ENCODE peak calls at places on chromosome 7, in five cellular contexts. One of them, this sample, is unnamed.

GRCh38 chr7:101875215-101875846 is 57.9 kb downstream of the CUX1 start:
- DNase-seq in PC-9: no peak
- DNase-seq in right atrium auricular region: no peak
- DNase-seq in foreskin keratinocyte: no peak
- DNase-seq in coronary artery: no peak
- DNase-seq in this sample: no peak

GRCh38 chr7:6168469-6168868 is 104.0 kb downstream of the CYTH3 start:
- DNase-seq in PC-9: no peak
- DNase-seq in right atrium auricular region: no peak
- DNase-seq in foreskin keratinocyte: no peak
- DNase-seq in coronary artery: no peak
- DNase-seq in this sample: no peak

GRCh38 chr7:100893910-100894763 is 1.6 kb downstream of the ACHE start:
- DNase-seq in PC-9: no peak
- DNase-seq in right atrium auricular region: no peak
- DNase-seq in foreskin keratinocyte: no peak
- DNase-seq in coronary artery: no peak
- DNase-seq in this sample: peak; percentile 71

GRCh38 chr7:92010215-92010614 is 69.6 kb downstream of the AKAP9 start:
- DNase-seq in PC-9: no peak
- DNase-seq in right atrium auricular region: no peak
- DNase-seq in foreskin keratinocyte: peak; percentile 3
- DNase-seq in coronary artery: no peak
- DNase-seq in this sample: no peak

GRCh38 chr7:150332852-150333635 is 8.4 kb downstream of the RARRES2 start:
- DNase-seq in PC-9: no peak
- DNase-seq in right atrium auricular region: no peak
- DNase-seq in foreskin keratinocyte: peak; percentile 34
- DNase-seq in coronary artery: no peak
- DNase-seq in this sample: no peak

GRCh38 chr7:23467731-23468720 is 2.3 kb downstream of the IGF2BP3 start:
- DNase-seq in PC-9: peak; percentile 69
- DNase-seq in right atrium auricular region: no peak
- DNase-seq in foreskin keratinocyte: peak; percentile 64
- DNase-seq in coronary artery: no peak
- DNase-seq in this sample: peak; percentile 91

GRCh38 chr7:155850001-155850436 is 37.8 kb upstream of the SHH start:
- DNase-seq in PC-9: no peak
- DNase-seq in right atrium auricular region: no peak
- DNase-seq in foreskin keratinocyte: no peak
- DNase-seq in coronary artery: peak; percentile 7
- DNase-seq in this sample: peak; percentile 17

GRCh38 chr7:114392686-114393085 is 21.9 kb upstream of the FOXP2 start:
- DNase-seq in PC-9: no peak
- DNase-seq in right atrium auricular region: no peak
- DNase-seq in foreskin keratinocyte: peak; percentile 85
- DNase-seq in coronary artery: no peak
- DNase-seq in this sample: no peak

GRCh38 chr7:124033093-124033806 is 383 bp upstream of the TMEM229A start:
- DNase-seq in PC-9: no peak
- DNase-seq in right atrium auricular region: no peak
- DNase-seq in foreskin keratinocyte: no peak
- DNase-seq in coronary artery: no peak
- DNase-seq in this sample: peak; percentile 86

GRCh38 chr7:38424750-38425463 is 151.5 kb upstream of the TARP start:
- DNase-seq in PC-9: no peak
- DNase-seq in right atrium auricular region: no peak
- DNase-seq in foreskin keratinocyte: no peak
- DNase-seq in coronary artery: no peak
- DNase-seq in this sample: no peak

GRCh38 chr7:30740417-30741181 is 11.3 kb upstream of the INMT start:
- DNase-seq in PC-9: peak; percentile 63
- DNase-seq in right atrium auricular region: peak; percentile 80
- DNase-seq in foreskin keratinocyte: peak; percentile 57
- DNase-seq in coronary artery: no peak
- DNase-seq in this sample: peak; percentile 95

GRCh38 chr7:30735631-30736030 is 16.3 kb upstream of the INMT start:
- DNase-seq in PC-9: no peak
- DNase-seq in right atrium auricular region: no peak
- DNase-seq in foreskin keratinocyte: no peak
- DNase-seq in coronary artery: no peak
- DNase-seq in this sample: no peak

GRCh38 chr7:30739691-30740090 is 12.2 kb upstream of the INMT start:
- DNase-seq in PC-9: no peak
- DNase-seq in right atrium auricular region: no peak
- DNase-seq in foreskin keratinocyte: no peak
- DNase-seq in coronary artery: no peak
- DNase-seq in this sample: no peak

GRCh38 chr7:30736291-30736690 is 15.6 kb upstream of the INMT start:
- DNase-seq in PC-9: no peak
- DNase-seq in right atrium auricular region: no peak
- DNase-seq in foreskin keratinocyte: no peak
- DNase-seq in coronary artery: no peak
- DNase-seq in this sample: no peak

GRCh38 chr7:30738026-30738915 is 13.7 kb upstream of the INMT start:
- DNase-seq in PC-9: no peak
- DNase-seq in right atrium auricular region: no peak
- DNase-seq in foreskin keratinocyte: no peak
- DNase-seq in coronary artery: no peak
- DNase-seq in this sample: no peak
- H3K27ac ChIP-seq in PC-9: no peak overlapping the region
- H3K27ac ChIP-seq in right atrium auricular region: no peak overlapping the region
- H3K27ac ChIP-seq in foreskin keratinocyte: no peak overlapping the region
- H3K27ac ChIP-seq in coronary artery: no peak overlapping the region
- H3K27ac ChIP-seq in this sample: no peak overlapping the region

DNA sequence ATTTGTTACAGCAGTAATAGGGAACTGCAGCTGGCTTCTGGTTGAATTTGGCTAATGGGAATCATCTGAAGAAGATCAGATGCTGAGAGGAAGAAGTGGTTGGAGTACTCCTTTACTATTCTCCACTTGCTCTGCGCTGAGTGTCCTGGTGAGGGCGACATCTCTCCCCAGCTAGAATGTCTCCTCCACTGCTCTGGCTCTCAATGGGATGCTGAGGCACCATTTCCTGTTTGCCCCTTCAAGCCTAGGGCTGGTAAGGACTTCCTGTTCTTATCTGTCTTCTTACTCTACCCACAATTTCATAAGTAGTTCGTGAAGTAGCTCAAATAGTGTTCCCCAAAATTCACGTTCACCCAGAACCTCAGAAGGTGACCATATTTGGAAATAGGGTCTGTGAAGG is 43.2 kb upstream of the TES start:
- DNase-seq in PC-9: no peak
- DNase-seq in right atrium auricular region: no peak
- DNase-seq in foreskin keratinocyte: no peak
- DNase-seq in coronary artery: no peak
- DNase-seq in this sample: peak; percentile 64
- H3K27ac ChIP-seq in PC-9: no peak overlapping the region
- H3K27ac ChIP-seq in right atrium auricular region: no peak overlapping the region
- H3K27ac ChIP-seq in foreskin keratinocyte: no peak overlapping the region
- H3K27ac ChIP-seq in coronary artery: no peak overlapping the region
- H3K27ac ChIP-seq in this sample: no peak overlapping the region

DNA sequence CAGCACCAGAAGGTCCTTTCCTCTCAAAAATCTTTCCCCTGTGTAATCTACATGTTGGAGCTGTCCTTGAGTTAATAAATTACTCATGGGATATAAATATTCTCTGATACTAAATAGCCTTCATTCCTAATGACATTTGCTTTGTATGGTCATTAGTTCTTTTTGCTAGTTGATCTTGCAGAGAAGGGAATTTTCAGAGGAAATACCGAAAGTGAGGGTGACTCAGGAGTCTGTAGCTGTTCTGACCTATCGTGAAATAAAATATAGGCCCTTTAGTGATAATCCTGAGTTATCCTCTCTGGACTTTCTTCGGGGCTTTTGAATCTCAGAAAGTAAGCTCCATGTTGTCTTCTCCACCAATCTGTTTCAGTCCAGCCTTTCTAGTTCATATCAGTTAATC is 19.4 kb upstream of the CLDN12 start:
- DNase-seq in PC-9: no peak
- DNase-seq in right atrium auricular region: no peak
- DNase-seq in foreskin keratinocyte: peak; percentile 57
- DNase-seq in coronary artery: no peak
- DNase-seq in this sample: no peak
- H3K27ac ChIP-seq in PC-9: no peak overlapping the region
- H3K27ac ChIP-seq in right atrium auricular region: no peak overlapping the region
- H3K27ac ChIP-seq in foreskin keratinocyte: peak overlapping the region; percentile 74
- H3K27ac ChIP-seq in coronary artery: no peak overlapping the region
- H3K27ac ChIP-seq in this sample: no peak overlapping the region

DNA sequence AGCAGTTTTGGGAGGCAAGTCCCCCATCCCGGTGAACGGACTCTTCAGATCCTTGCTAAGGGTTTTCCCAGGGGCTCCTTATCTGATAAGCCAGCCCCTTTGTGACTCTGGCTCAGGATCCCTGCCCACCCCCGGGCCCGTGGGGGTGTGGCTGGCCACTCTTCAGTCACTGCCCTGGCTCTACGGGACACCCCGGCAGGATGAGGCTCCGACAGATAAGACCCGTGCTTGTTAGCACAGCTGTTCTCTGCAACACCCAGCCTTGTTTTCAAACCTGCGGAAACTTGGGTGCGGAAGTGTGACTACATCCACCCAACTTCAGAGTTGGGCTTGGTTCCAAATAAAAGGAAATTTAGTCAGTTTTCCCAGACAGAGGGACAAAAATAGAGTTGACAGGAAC is 66.7 kb upstream of the PODXL start:
- DNase-seq in PC-9: no peak
- DNase-seq in right atrium auricular region: peak; percentile 82
- DNase-seq in foreskin keratinocyte: no peak
- DNase-seq in coronary artery: no peak
- DNase-seq in this sample: peak; percentile 79
- H3K27ac ChIP-seq in PC-9: no peak overlapping the region
- H3K27ac ChIP-seq in right atrium auricular region: peak overlapping the region; percentile 63
- H3K27ac ChIP-seq in foreskin keratinocyte: no peak overlapping the region
- H3K27ac ChIP-seq in coronary artery: no peak overlapping the region
- H3K27ac ChIP-seq in this sample: peak overlapping the region; percentile 30

GRCh38 chr7:33055147-33055546 is 7.4 kb downstream of the NT5C3A start:
- DNase-seq in PC-9: no peak
- DNase-seq in right atrium auricular region: no peak
- DNase-seq in foreskin keratinocyte: no peak
- DNase-seq in coronary artery: no peak
- DNase-seq in this sample: no peak
- H3K27ac ChIP-seq in PC-9: no peak overlapping the region
- H3K27ac ChIP-seq in right atrium auricular region: no peak overlapping the region
- H3K27ac ChIP-seq in foreskin keratinocyte: no peak overlapping the region
- H3K27ac ChIP-seq in coronary artery: no peak overlapping the region
- H3K27ac ChIP-seq in this sample: no peak overlapping the region

GRCh38 chr7:47381132-47381495 is 200.8 kb downstream of the TNS3 start:
- DNase-seq in PC-9: no peak
- DNase-seq in right atrium auricular region: no peak
- DNase-seq in foreskin keratinocyte: no peak
- DNase-seq in coronary artery: no peak
- DNase-seq in this sample: no peak
- H3K27ac ChIP-seq in PC-9: peak overlapping the region; percentile 18
- H3K27ac ChIP-seq in right atrium auricular region: peak overlapping the region; percentile 73
- H3K27ac ChIP-seq in foreskin keratinocyte: no peak overlapping the region
- H3K27ac ChIP-seq in coronary artery: peak overlapping the region; percentile 64
- H3K27ac ChIP-seq in this sample: peak overlapping the region; percentile 92

GRCh38 chr7:74453321-74454011 is at the start of gene GTF2IRD1:
- DNase-seq in PC-9: no peak
- DNase-seq in right atrium auricular region: no peak
- DNase-seq in foreskin keratinocyte: peak; percentile 57
- DNase-seq in coronary artery: no peak
- DNase-seq in this sample: peak; percentile 88
- H3K27ac ChIP-seq in PC-9: peak within 1 kb of the TSS; percentile 91
- H3K27ac ChIP-seq in right atrium auricular region: peak within 1 kb of the TSS; percentile 94
- H3K27ac ChIP-seq in foreskin keratinocyte: peak within 1 kb of the TSS; percentile 95
- H3K27ac ChIP-seq in coronary artery: peak within 1 kb of the TSS; percentile 76
- H3K27ac ChIP-seq in this sample: peak within 1 kb of the TSS; percentile 91

DNA sequence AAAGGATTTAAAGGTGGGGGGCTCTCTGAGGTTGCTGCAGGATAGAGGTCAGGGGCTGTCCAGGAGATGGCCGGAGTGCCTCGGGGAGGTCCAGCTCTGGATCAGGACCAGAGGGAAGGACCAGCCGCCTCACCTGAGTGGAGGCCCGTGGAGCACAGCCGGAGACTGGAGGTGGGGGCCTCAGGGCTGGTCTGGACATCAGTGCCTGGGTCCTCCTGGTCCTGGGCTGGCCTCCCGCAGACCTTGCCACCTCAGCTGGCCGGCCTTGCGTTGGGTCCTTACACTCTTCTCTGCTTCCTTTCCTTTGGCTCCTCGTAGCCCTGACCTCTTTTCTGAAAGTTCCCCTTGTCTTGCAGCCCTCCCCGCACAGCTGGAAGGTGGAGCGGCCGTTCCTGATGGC is 2.0 kb downstream of the SUN1 start:
- DNase-seq in PC-9: no peak
- DNase-seq in right atrium auricular region: no peak
- DNase-seq in foreskin keratinocyte: no peak
- DNase-seq in coronary artery: no peak
- DNase-seq in this sample: no peak
- H3K27ac ChIP-seq in PC-9: peak overlapping the region; percentile 97
- H3K27ac ChIP-seq in right atrium auricular region: peak overlapping the region; percentile 88
- H3K27ac ChIP-seq in foreskin keratinocyte: no peak overlapping the region
- H3K27ac ChIP-seq in coronary artery: peak overlapping the region; percentile 84
- H3K27ac ChIP-seq in this sample: no peak overlapping the region